ENCODE peak calls at places on chromosomes 6 and 20, in seven cellular contexts. F, M, R, A, I, T and W are unnamed samples.

GRCh38 chr20:50012282-50013263 is 29.8 kb downstream of the SNAI1 start:
- DNase-seq in F (no peak), M (no peak), R (no peak), A (no peak), I (no peak), T (no peak), W (no peak)

GRCh38 chr6:73832313-73832712 is 136.3 kb downstream of the CD109 start:
- DNase-seq in F (no peak), M (peak), R (peak), A (no peak), I (no peak), T (no peak), W (peak)

GRCh38 chr6:105259912-105260889 is 80.4 kb upstream of the POPDC3 start:
- DNase-seq in F (no peak), M (no peak), R (no peak), A (no peak), I (no peak), T (no peak), W (no peak)

GRCh38 chr20:40811004-40811403 is 122.0 kb upstream of the MAFB start:
- DNase-seq in F (no peak), M (no peak), R (no peak), A (no peak), I (no peak), T (no peak), W (no peak)

GRCh38 chr6:36929607-36930006 is 24.9 kb upstream of the PI16 start:
- DNase-seq in F (no peak), M (peak), R (peak), A (peak), I (peak), T (no peak), W (peak)

GRCh38 chr6:13863699-13864155 is 49.4 kb upstream of the MCUR1 start:
- DNase-seq in F (no peak), M (no peak), R (no peak), A (no peak), I (no peak), T (no peak), W (no peak)

GRCh38 chr6:68026483-68026882 is 608.6 kb upstream of the ADGRB3 start:
- DNase-seq in F (no peak), M (no peak), R (no peak), A (no peak), I (no peak), T (no peak), W (no peak)

GRCh38 chr20:32451340-32451681 is 93.2 kb downstream of the ASXL1 start:
- DNase-seq in F (no peak), M (no peak), R (no peak), A (no peak), I (no peak), T (no peak), W (no peak)

GRCh38 chr20:3663031-3663701 is at the start of gene GFRA4:
- DNase-seq in F (no peak), M (no peak), R (no peak), A (no peak), I (no peak), T (no peak), W (no peak)

GRCh38 chr20:1882026-1882425 is 13.2 kb upstream of the SIRPA start:
- DNase-seq in F (no peak), M (no peak), R (no peak), A (no peak), I (no peak), T (no peak), W (no peak)

GRCh38 chr6:98871821-98872220 is 37.4 kb downstream of the POU3F2 start:
- DNase-seq in F (no peak), M (no peak), R (no peak), A (no peak), I (no peak), T (no peak), W (no peak)

GRCh38 chr6:95091823-95092436 is 485.4 kb upstream of the MANEA start:
- DNase-seq in F (no peak), M (peak), R (peak), A (peak), I (peak), T (no peak), W (peak)
- TF ChIP-seq CTCF in F (no peak), M (peak), R (peak), A (peak), I (peak), T (peak), W (peak)

GRCh38 chr6:39792501-39793450 is 600 bp downstream of the DAAM2 start:
- DNase-seq in F (no peak), M (peak), R (no peak), A (no peak), I (no peak), T (peak), W (peak)
- H3K4me3 ChIP-seq in F (no peak), M (peak), R (peak), A (peak), I (peak), T (peak), W (peak)

DNA sequence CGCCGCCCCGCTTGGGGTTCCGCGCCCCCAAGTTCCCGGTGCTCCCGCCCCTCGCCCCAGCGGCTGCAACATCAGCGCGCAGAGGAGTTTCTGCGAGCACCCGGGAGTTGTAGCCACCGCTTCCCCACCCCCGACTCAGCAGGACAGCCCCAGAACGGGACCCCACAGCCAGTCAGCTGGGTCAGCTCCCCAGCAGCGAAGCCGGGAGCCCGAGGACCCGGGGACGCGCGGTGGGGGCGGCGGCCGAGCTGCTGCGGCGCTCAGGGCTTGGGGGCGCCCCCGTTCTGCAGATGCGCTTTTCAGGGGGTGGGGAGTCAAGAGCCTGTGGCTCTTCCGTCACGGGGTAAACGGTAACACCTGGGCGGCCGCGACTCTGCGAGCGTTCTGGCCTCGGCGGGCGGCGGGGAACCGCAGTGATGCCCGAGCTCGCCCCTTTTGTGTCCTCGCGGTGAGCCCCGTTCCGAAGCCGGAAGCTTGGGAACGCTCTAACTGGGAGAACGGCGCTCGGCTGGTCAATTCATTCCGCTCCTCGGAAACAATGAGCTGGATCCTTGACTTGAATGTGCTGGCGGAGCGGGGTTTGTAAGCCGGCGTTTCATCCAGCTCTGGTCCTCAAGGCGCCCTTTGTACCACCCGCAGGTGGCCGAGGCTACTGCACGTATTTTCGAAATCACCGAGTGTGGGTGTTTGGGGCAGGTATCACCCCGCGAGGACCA is 775 bp downstream of the PLEKHG1 start:
- DNase-seq in F (peak), M (peak), R (peak), A (peak), I (peak), T (peak), W (peak)
- TF ChIP-seq CTCF in F (peak), M (peak), R (peak), A (peak), I (peak), T (peak), W (peak)

DNA sequence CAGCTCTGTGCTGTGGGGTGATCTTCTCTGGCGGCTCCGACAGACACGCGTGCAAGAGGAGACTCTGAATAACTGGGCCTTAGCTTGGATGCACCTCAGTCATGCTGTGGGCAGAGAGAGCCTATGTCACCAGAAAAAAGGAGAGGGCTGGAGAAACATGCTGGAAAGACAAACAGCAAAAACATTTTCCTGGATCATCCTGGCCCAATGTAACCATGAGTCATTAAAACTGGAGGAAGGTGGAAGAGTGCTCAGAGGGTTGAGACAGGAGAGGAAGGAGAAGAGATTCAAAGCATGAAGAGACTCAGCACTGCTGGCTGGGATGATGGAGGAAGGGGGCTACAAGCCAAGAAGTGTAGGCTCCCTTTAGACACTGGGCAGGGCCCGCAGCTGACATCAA is 292.0 kb downstream of the CDH26 start:
- DNase-seq in F (no peak), M (no peak), R (no peak), A (no peak), I (no peak), T (no peak), W (no peak)
- H3K4me3 ChIP-seq in F (no peak), M (no peak), R (no peak), A (no peak), I (no peak), T (no peak), W (no peak)